ENCODE peak calls at places on chromosomes 13 and 19, in ten cellular contexts. T is OCI-LY7; E is astrocyte; R is psoas muscle; V is body of pancreas; G is CD4-positive, alpha-beta memory T cell; C is mesenchymal stem cell; A is esophagus squamous epithelium; U is Peyer's patch; D is fibroblast of lung. K is an unnamed sample.

GRCh38 chr19:16207490-16208025 is 9.8 kb downstream of the AP1M1 start:
- DNase-seq in T (no peak), E (no peak), R (no peak), V (no peak), G (no peak), C (no peak), A (no peak), U (no peak), D (no peak), K (no peak)

GRCh38 chr13:112783135-112783945 is 93.5 kb downstream of the ATP11A start:
- DNase-seq in T (no peak), E (peak; percentile 64), R (no peak), V (no peak), G (no peak), C (peak; percentile 40), A (no peak), U (no peak), D (peak; percentile 83), K (no peak)

GRCh38 chr13:62119739-62120700 is 704.4 kb upstream of the PCDH20 start:
- DNase-seq in T (peak; percentile 63), E (peak; percentile 0), R (no peak), V (no peak), G (no peak), C (peak; percentile 28), A (no peak), U (no peak), D (peak; percentile 47), K (no peak)

GRCh38 chr13:95624020-95624419 is 20.5 kb downstream of the DZIP1 start:
- DNase-seq in T (peak; percentile 38), E (peak; percentile 31), R (no peak), V (no peak), G (peak; percentile 19), C (peak; percentile 57), A (no peak), U (no peak), D (peak; percentile 72), K (peak; percentile 39)

GRCh38 chr13:44271915-44272341 is 101.7 kb upstream of the SERP2 start:
- DNase-seq in T (no peak), E (no peak), R (peak; percentile 56), V (peak; percentile 13), G (no peak), C (peak; percentile 31), A (no peak), U (no peak), D (no peak), K (no peak)

GRCh38 chr19:49210108-49210900 is 52.7 kb downstream of the TRPM4 start:
- DNase-seq in T (peak; percentile 61), E (no peak), R (no peak), V (peak; percentile 91), G (peak; percentile 35), C (peak; percentile 16), A (no peak), U (no peak), D (peak; percentile 49), K (no peak)

GRCh38 chr19:29538651-29539050 is 12.9 kb downstream of the VSTM2B start:
- DNase-seq in T (no peak), E (no peak), R (no peak), V (no peak), G (no peak), C (no peak), A (no peak), U (no peak), D (no peak), K (no peak)

GRCh38 chr13:87878706-87879105 is 207.5 kb downstream of the SLITRK5 start:
- DNase-seq in T (no peak), E (peak; percentile 26), R (no peak), V (no peak), G (no peak), C (peak; percentile 11), A (no peak), U (no peak), D (no peak), K (no peak)

GRCh38 chr13:78657699-78658629 is 991 bp downstream of the OBI1 start:
- DNase-seq in T (peak; percentile 14), E (no peak), R (no peak), V (no peak), G (no peak), C (peak; percentile 46), A (no peak), U (no peak), D (peak; percentile 32), K (peak; percentile 23)

GRCh38 chr13:99558570-99559180 is 57.4 kb downstream of the TM9SF2 start:
- DNase-seq in T (no peak), E (peak; percentile 16), R (no peak), V (no peak), G (no peak), C (no peak), A (no peak), U (no peak), D (peak; percentile 15), K (no peak)

DNA sequence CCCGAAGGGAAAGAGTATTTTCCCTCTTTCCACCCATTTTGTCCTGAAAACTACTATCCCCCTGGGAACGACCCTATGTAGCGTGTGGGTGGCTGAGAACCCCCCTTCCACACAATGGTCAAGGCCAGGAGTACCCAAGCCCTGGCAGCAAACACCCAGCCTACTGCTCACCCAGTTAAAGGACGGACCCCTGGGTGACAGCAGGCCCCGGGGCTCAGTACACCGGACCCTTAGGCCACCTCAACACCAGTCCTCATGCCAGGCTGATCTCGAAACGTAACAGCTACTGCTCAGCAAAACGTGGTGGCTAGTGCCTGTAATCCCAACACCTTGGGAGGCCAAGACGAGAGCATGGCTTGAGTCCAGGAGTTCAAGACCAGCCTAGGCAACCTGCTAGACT is 1.4 kb downstream of the ANKRD27 start:
- DNase-seq in T (no peak), E (no peak), R (no peak), V (no peak), G (no peak), C (no peak), A (no peak), U (no peak), D (no peak), K (no peak)
- H3K4me3 ChIP-seq in T (peak overlapping the region; percentile 99), E (no peak overlapping the region), R (peak overlapping the region; percentile 99), V (no peak overlapping the region), G (no peak overlapping the region), C (peak overlapping the region; percentile 87), A (peak overlapping the region; percentile 69), U (peak overlapping the region; percentile 99), D (peak overlapping the region; percentile 94), K (peak overlapping the region; percentile 87)

GRCh38 chr19:3398114-3398899 is 31.9 kb downstream of the NFIC start:
- DNase-seq in T (no peak), E (no peak), R (peak; percentile 70), V (peak; percentile 90), G (no peak), C (peak; percentile 55), A (no peak), U (peak; percentile 23), D (peak; percentile 55), K (no peak)
- H3K4me3 ChIP-seq in T (no peak overlapping the region), E (no peak overlapping the region), R (peak overlapping the region; percentile 57), V (no peak overlapping the region), G (no peak overlapping the region), C (peak overlapping the region; percentile 54), A (peak overlapping the region; percentile 59), U (peak overlapping the region; percentile 27), D (peak overlapping the region; percentile 22), K (no peak overlapping the region)

DNA sequence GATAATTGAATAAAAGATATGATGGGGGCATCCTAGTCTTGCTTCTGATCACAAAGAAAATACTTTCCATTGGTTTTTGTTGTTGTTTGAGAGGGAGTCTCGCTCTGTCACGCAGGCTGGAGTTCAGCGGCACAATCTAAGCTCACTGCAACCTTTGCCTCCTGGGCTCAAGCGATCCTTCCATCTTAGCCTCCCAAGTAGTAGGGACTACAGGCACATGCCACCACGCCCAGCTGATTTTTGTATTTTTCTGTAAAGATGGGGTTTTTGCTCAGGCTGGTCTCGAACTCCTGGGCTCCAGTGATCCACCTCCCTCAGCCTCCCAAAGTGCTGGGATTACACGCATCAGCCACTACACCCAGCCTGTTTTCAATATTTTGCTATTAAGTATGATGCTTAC is 17.1 kb upstream of the PSMC4 start:
- DNase-seq in T (no peak), E (no peak), R (no peak), V (no peak), G (no peak), C (no peak), A (no peak), U (no peak), D (no peak), K (no peak)
- H3K4me3 ChIP-seq in T (peak overlapping the region; percentile 53), E (no peak overlapping the region), R (no peak overlapping the region), V (no peak overlapping the region), G (no peak overlapping the region), C (no peak overlapping the region), A (no peak overlapping the region), U (no peak overlapping the region), D (no peak overlapping the region), K (no peak overlapping the region)

GRCh38 chr19:13506550-13506878 is 235 bp upstream of the CACNA1A start:
- DNase-seq in T (no peak), E (no peak), R (no peak), V (no peak), G (no peak), C (no peak), A (no peak), U (no peak), D (no peak), K (no peak)
- H3K4me3 ChIP-seq in T (no peak overlapping the region), E (peak overlapping the region; percentile 28), R (peak overlapping the region; percentile 48), V (no peak overlapping the region), G (no peak overlapping the region), C (peak overlapping the region; percentile 92), A (peak overlapping the region; percentile 54), U (peak overlapping the region; percentile 42), D (peak overlapping the region; percentile 42), K (no peak overlapping the region)